ENCODE peak calls at places on chromosomes 11 and 22, in four cellular contexts. B is activated CD8-positive, alpha-beta T cell treated with anti-CD3 and anti-CD28 coated beads for 36 hours; V is neural crest cell; M is brain microvascular endothelial cell. F is an unnamed sample.
A peak's percentile ranks its signal among the peaks of the same experiment; 100 is the strongest.

GRCh38 chr11:113305440-113306336 is 8.7 kb upstream of the TTC12 start:
- DNase-seq in B (peak; percentile 80), V (peak; percentile 69), M (peak; percentile 46), F (peak; percentile 49)

GRCh38 chr22:32175751-32176644 is 16.9 kb upstream of the C22orf42 start:
- DNase-seq in B (peak; percentile 19), V (peak; percentile 20), M (no peak), F (no peak)

GRCh38 chr11:133508448-133508847 is 23.9 kb downstream of the OPCML start:
- DNase-seq in B (no peak), V (no peak), M (no peak), F (no peak)

GRCh38 chr22:21866821-21867527 is 471 bp downstream of the MAPK1 start:
- DNase-seq in B (peak; percentile 47), V (peak; percentile 9), M (peak; percentile 16), F (no peak)

GRCh38 chr22:39276461-39277134 is 31.8 kb upstream of the PDGFB start:
- DNase-seq in B (no peak), V (no peak), M (no peak), F (no peak)

GRCh38 chr11:119363081-119363861 is 16.8 kb upstream of the MFRP start:
- DNase-seq in B (no peak), V (no peak), M (no peak), F (no peak)

GRCh38 chr22:45783690-45784089 is 112.1 kb downstream of the ATXN10 start:
- DNase-seq in B (no peak), V (no peak), M (no peak), F (no peak)

GRCh38 chr11:128411812-128412211 is 175.5 kb downstream of the ETS1 start:
- DNase-seq in B (no peak), V (no peak), M (no peak), F (no peak)

GRCh38 chr11:43268161-43268560 is 43.6 kb upstream of the API5 start:
- DNase-seq in B (no peak), V (no peak), M (no peak), F (no peak)

GRCh38 chr11:126529037-126529436 is 173.6 kb downstream of the ST3GAL4 start:
- DNase-seq in B (no peak), V (no peak), M (no peak), F (no peak)

GRCh38 chr11:64245797-64246623 is 733 bp downstream of the PPP1R14B start:
- DNase-seq in B (peak; percentile 90), V (no peak), M (peak; percentile 92), F (peak; percentile 83)

GRCh38 chr11:46075928-46076327 is 45.3 kb downstream of the PHF21A start:
- DNase-seq in B (no peak), V (no peak), M (no peak), F (no peak)
- TF ChIP-seq CTCF in B (no peak), V (no peak), M (peak; percentile 37), F (no peak)

DNA sequence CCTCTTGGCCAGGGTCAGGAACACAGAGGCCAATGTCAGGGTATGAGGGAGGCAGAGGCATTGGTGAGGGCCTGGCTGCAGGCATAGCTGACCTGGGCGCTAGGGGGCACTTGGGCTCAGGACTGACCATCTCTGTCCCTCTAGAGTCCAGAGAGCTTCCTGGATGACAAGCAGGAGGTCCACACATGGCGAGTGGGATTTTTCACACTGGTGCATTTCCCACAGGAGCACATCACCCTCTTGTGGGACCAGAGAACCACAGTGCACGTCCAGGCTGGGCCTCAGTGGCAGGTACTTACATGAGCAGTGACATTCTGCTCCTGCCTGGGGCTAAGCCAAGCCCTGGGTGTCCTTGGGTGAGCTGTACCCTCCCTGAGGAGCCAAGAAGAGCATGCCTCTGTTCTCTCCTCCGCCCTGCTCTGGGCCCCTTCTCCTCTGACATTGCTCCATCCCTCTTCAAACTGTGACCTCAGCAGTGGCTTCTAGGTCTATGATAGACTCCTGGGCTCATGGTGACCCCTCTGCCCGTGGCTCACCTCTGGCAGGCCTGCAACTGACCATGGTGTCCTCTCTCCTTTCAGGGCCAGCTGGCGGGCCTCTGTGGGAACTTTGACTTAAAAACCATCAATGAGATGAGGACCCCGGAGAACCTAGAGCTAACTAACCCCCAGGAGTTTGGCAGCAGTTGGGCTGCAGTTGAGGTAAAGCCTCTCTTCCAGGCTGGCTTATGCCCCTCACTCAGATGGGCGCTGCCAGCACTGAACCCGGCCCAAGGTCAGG is 46.6 kb downstream of the OTOG start:
- DNase-seq in B (no peak), V (no peak), M (no peak), F (no peak)
- TF ChIP-seq CTCF in B (no peak), V (no peak), M (no peak), F (no peak)

GRCh38 chr11:72012897-72013721 is 14.4 kb downstream of the IL18BP start:
- DNase-seq in B (no peak), V (no peak), M (peak; percentile 28), F (peak; percentile 22)

GRCh38 chr11:72015511-72016061 is 16.9 kb downstream of the IL18BP start:
- DNase-seq in B (peak; percentile 17), V (no peak), M (peak; percentile 28), F (peak; percentile 19)

GRCh38 chr11:72014761-72015320 is 16.1 kb downstream of the IL18BP start:
- DNase-seq in B (no peak), V (no peak), M (no peak), F (peak; percentile 10)

GRCh38 chr11:72012091-72012630 is 13.5 kb downstream of the IL18BP start:
- DNase-seq in B (no peak), V (no peak), M (no peak), F (peak; percentile 7)

GRCh38 chr11:72013765-72014711 is 15.3 kb downstream of the IL18BP start:
- DNase-seq in B (no peak), V (no peak), M (no peak), F (peak; percentile 18)
- TF ChIP-seq CTCF in B (no peak), V (no peak), M (no peak), F (no peak)

DNA sequence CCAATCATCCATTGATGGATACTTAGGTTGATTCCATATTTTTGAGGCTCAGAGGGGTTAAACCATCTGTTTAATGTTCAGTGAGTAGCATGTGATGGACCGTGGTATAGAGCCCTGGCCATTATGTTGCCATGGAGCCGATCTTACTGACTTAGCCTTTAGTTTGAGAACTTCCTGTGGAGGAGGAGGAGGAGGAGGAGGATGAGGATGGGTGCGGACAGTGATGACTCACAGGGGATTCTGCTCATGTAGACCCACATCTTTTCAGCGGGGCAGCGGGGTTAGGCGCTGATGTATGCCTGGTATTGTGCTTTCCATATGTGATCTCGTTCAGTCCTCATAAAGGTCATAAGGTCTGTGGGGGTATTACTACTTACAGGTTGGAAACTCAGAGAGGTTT is 13.9 kb downstream of the STX3 start:
- DNase-seq in B (peak; percentile 16), V (no peak), M (no peak), F (no peak)
- TF ChIP-seq CTCF in B (no peak), V (no peak), M (no peak), F (no peak)

GRCh38 chr11:46677991-46678740 is 22.3 kb downstream of the ARHGAP1 start:
- DNase-seq in B (no peak), V (no peak), M (no peak), F (no peak)
- TF ChIP-seq CTCF in B (no peak), V (no peak), M (peak; percentile 34), F (no peak)

GRCh38 chr22:43135565-43135964 is 7.6 kb downstream of the MCAT start:
- DNase-seq in B (no peak), V (no peak), M (no peak), F (no peak)

GRCh38 chr22:43134553-43134952 is 8.6 kb downstream of the MCAT start:
- DNase-seq in B (no peak), V (no peak), M (no peak), F (no peak)

GRCh38 chr22:43133401-43133800 is 9.8 kb downstream of the MCAT start:
- DNase-seq in B (no peak), V (no peak), M (no peak), F (no peak)

GRCh38 chr22:43136801-43137200 is 6.4 kb downstream of the MCAT start:
- DNase-seq in B (no peak), V (no peak), M (no peak), F (no peak)

DNA sequence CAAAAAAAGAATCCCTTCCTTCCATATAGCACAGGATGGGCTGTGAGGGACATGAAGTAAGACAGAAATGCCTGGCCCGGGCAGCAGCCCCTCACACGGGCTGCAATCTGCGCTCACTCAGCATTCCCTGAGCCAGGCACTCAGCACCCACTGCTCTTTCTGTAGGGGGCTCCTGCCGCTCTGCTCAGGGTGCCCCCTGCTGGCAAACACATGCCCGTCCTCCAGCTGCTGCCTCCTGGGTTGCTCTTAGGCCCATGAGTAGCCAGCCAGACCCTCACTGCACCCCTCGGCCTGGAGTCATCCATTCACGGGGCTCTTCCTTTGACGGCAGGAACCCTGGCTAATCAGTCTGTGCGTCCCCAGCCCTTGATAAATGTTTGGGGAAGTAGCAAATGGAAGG is 6.9 kb downstream of the MCAT start:
- DNase-seq in B (peak; percentile 61), V (peak; percentile 55), M (no peak), F (no peak)
- TF ChIP-seq CTCF in B (peak; percentile 70), V (peak; percentile 72), M (peak; percentile 86), F (no peak)

GRCh38 chr11:6476571-6476970 is 2.8 kb upstream of the TRIM3 start:
- DNase-seq in B (no peak), V (no peak), M (no peak), F (no peak)

GRCh38 chr11:6473481-6474422 is at the start of gene TRIM3:
- DNase-seq in B (peak; percentile 64), V (peak; percentile 78), M (peak; percentile 85), F (peak; percentile 72)

GRCh38 chr11:6474423-6474792 is 667 bp upstream of the TRIM3 start:
- DNase-seq in B (no peak), V (no peak), M (no peak), F (no peak)

GRCh38 chr11:6474806-6475500 is 1.2 kb upstream of the TRIM3 start:
- DNase-seq in B (no peak), V (no peak), M (no peak), F (no peak)

GRCh38 chr11:6475936-6476335 is 2.2 kb upstream of the TRIM3 start:
- DNase-seq in B (no peak), V (no peak), M (no peak), F (no peak)
- TF ChIP-seq CTCF in B (no peak), V (no peak), M (no peak), F (no peak)

GRCh38 chr22:37818397-37819099 is 4.6 kb upstream of the GALR3 start:
- DNase-seq in B (peak; percentile 79), V (no peak), M (peak; percentile 33), F (peak; percentile 29)
- TF ChIP-seq CTCF in B (peak; percentile 56), V (peak; percentile 54), M (peak; percentile 59), F (no peak)

GRCh38 chr11:57205046-57205671 is 23.4 kb downstream of the LRRC55 start:
- DNase-seq in B (no peak), V (no peak), M (peak; percentile 14), F (no peak)
- TF ChIP-seq CTCF in B (no peak), V (no peak), M (peak; percentile 8), F (no peak)